ENCODE peak calls at places on chromosomes 6 and 20, in nine cellular contexts. T is fibroblast of lung; F is astrocyte; N is psoas muscle; W is mucosa of descending colon; B is adrenal gland; D is A549; L is upper lobe of left lung; O is CD4-positive, alpha-beta memory T cell. G is an unnamed sample.

GRCh38 chr6:100479180-100480035 is 14.7 kb upstream of the SIM1 start:
- DNase-seq in T (no peak), F (no peak), N (no peak), W (no peak), B (no peak), D (no peak), L (no peak), O (no peak), G (no peak)

GRCh38 chr6:52409499-52409898 is 10.6 kb upstream of the EFHC1 start:
- DNase-seq in T (no peak), F (no peak), N (no peak), W (no peak), B (no peak), D (no peak), L (no peak), O (no peak), G (no peak)

GRCh38 chr20:22426772-22427171 is 157.6 kb downstream of the FOXA2 start:
- DNase-seq in T (no peak), F (no peak), N (no peak), W (no peak), B (no peak), D (no peak), L (no peak), O (no peak), G (no peak)

GRCh38 chr6:68709882-68710281 is 74.8 kb downstream of the ADGRB3 start:
- DNase-seq in T (no peak), F (no peak), N (no peak), W (no peak), B (no peak), D (no peak), L (no peak), O (no peak), G (no peak)

GRCh38 chr20:60117040-60117439 is 158.8 kb downstream of the CDH26 start:
- DNase-seq in T (no peak), F (no peak), N (no peak), W (no peak), B (no peak), D (no peak), L (no peak), O (no peak), G (no peak)

GRCh38 chr20:60123652-60124051 is 165.4 kb downstream of the CDH26 start:
- DNase-seq in T (no peak), F (no peak), N (no peak), W (no peak), B (no peak), D (no peak), L (no peak), O (no peak), G (no peak)

GRCh38 chr6:31972709-31973350 is 892 bp upstream of the DXO start:
- DNase-seq in T (peak; percentile 68), F (peak; percentile 61), N (no peak), W (no peak), B (no peak), D (no peak), L (no peak), O (no peak), G (no peak)

GRCh38 chr6:134727068-134727467 is 222.8 kb downstream of the ALDH8A1 start:
- DNase-seq in T (no peak), F (no peak), N (no peak), W (no peak), B (no peak), D (no peak), L (no peak), O (no peak), G (no peak)

GRCh38 chr6:43517503-43518357 is 841 bp downstream of the POLR1C start:
- DNase-seq in T (peak; percentile 11), F (no peak), N (no peak), W (no peak), B (no peak), D (no peak), L (no peak), O (no peak), G (no peak)

GRCh38 chr6:134902074-134902861 is 47.6 kb downstream of the ALDH8A1 start:
- DNase-seq in T (no peak), F (no peak), N (no peak), W (no peak), B (peak; percentile 42), D (no peak), L (no peak), O (no peak), G (no peak)

GRCh38 chr6:159801935-159802334 is 1.9 kb downstream of the PNLDC1 start:
- DNase-seq in T (no peak), F (no peak), N (no peak), W (no peak), B (no peak), D (no peak), L (no peak), O (no peak), G (no peak)

GRCh38 chr20:58146761-58147160 is 81.7 kb downstream of the ANKRD60 start:
- DNase-seq in T (no peak), F (no peak), N (no peak), W (no peak), B (no peak), D (no peak), L (no peak), O (no peak), G (no peak)

GRCh38 chr20:37095108-37095608 is 639 bp downstream of the RBL1 start:
- DNase-seq in T (no peak), F (no peak), N (no peak), W (peak; percentile 23), B (no peak), D (no peak), L (no peak), O (peak; percentile 67), G (no peak)

GRCh38 chr20:45969712-45970634 is 2.0 kb downstream of the ZNF335 start:
- DNase-seq in T (peak; percentile 56), F (peak; percentile 45), N (no peak), W (peak; percentile 65), B (peak; percentile 61), D (peak; percentile 76), L (peak; percentile 30), O (peak; percentile 29), G (no peak)

GRCh38 chr6:166021429-166021828 is 146.2 kb downstream of the TBXT start:
- DNase-seq in T (no peak), F (no peak), N (no peak), W (no peak), B (no peak), D (no peak), L (no peak), O (no peak), G (no peak)

GRCh38 chr6:10951675-10952282 is 64.9 kb downstream of the SYCP2L start:
- DNase-seq in T (peak; percentile 74), F (peak; percentile 68), N (no peak), W (no peak), B (no peak), D (peak; percentile 23), L (no peak), O (no peak), G (no peak)

GRCh38 chr20:38065764-38066375 is 32.3 kb downstream of the RPRD1B start:
- DNase-seq in T (no peak), F (no peak), N (no peak), W (no peak), B (no peak), D (no peak), L (no peak), O (no peak), G (no peak)

GRCh38 chr6:106847116-106847515 is 127.4 kb downstream of the CD24 start:
- DNase-seq in T (no peak), F (no peak), N (no peak), W (no peak), B (no peak), D (no peak), L (no peak), O (no peak), G (no peak)
- H3K4me1 ChIP-seq in T (no peaks in the 10 kb centered on the region), F (no peaks in the 10 kb centered on the region), N (no peaks in the 10 kb centered on the region), W (no peaks in the 10 kb centered on the region), B (no peaks in the 10 kb centered on the region), D (no peaks in the 10 kb centered on the region), L (no peaks in the 10 kb centered on the region), O (no peaks in the 10 kb centered on the region), G (no peaks in the 10 kb centered on the region)

DNA sequence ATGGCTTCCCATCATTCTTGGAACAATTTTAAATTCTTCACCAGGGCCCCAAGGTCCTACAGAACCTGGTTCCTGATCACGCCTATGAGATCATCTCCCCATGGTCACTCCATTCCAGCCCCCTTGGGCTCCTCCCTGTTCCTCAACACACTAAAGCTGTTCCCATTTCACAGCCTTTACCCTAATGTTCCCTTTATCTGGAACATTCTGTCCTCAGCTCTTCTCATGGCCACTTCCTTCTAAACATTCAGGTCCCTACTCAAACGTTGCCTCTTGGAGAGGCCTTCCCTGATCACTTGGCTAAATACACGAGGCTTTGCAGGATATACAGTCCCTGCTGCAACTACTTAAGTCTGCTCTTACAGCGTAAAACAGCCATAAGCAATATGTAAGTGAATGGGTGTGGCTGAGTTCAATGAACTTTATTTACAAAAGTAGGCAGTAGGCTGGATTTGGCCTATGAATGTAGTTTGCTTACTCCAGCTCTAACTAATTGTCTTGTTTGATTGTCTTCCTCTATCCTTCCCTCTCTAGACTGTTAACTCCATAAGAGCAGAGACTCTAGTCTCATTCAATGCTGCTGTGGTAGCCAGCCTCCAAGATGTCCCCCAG is 29.5 kb upstream of the TTPAL start:
- DNase-seq in T (no peak), F (no peak), N (no peak), W (peak; percentile 49), B (no peak), D (no peak), L (no peak), O (no peak), G (no peak)
- H3K4me1 ChIP-seq in T (no peaks in the 10 kb centered on the region), F (no peaks in the 10 kb centered on the region), N (no peaks in the 10 kb centered on the region), W (peaks cover 29% of the 10 kb centered on the region), B (peaks cover 9% of the 10 kb centered on the region), D (no peaks in the 10 kb centered on the region), L (peaks cover 23% of the 10 kb centered on the region), O (no peaks in the 10 kb centered on the region), G (no peaks in the 10 kb centered on the region)

GRCh38 chr6:37243131-37243815 is 14.3 kb upstream of the TBC1D22B start:
- DNase-seq in T (no peak), F (no peak), N (no peak), W (no peak), B (no peak), D (no peak), L (no peak), O (no peak), G (no peak)
- H3K4me1 ChIP-seq in T (peaks cover 24% of the 10 kb centered on the region), F (peaks cover 68% of the 10 kb centered on the region), N (peaks cover 51% of the 10 kb centered on the region), W (peaks cover 17% of the 10 kb centered on the region), B (peaks cover 24% of the 10 kb centered on the region), D (peaks cover 72% of the 10 kb centered on the region), L (peaks cover 13% of the 10 kb centered on the region), O (peaks cover 10% of the 10 kb centered on the region), G (peaks cover 36% of the 10 kb centered on the region)

GRCh38 chr6:149060985-149061760 is 256.3 kb upstream of the TAB2 start:
- DNase-seq in T (peak; percentile 82), F (peak; percentile 75), N (no peak), W (peak; percentile 84), B (no peak), D (no peak), L (no peak), O (no peak), G (no peak)

GRCh38 chr6:149062653-149063348 is 254.7 kb upstream of the TAB2 start:
- DNase-seq in T (no peak), F (no peak), N (no peak), W (no peak), B (no peak), D (no peak), L (no peak), O (no peak), G (no peak)

GRCh38 chr6:149061933-149062332 is 255.6 kb upstream of the TAB2 start:
- DNase-seq in T (peak; percentile 16), F (no peak), N (no peak), W (no peak), B (no peak), D (no peak), L (no peak), O (no peak), G (no peak)

GRCh38 chr6:149064026-149065017 is 253.2 kb upstream of the TAB2 start:
- DNase-seq in T (peak; percentile 51), F (peak; percentile 32), N (no peak), W (no peak), B (no peak), D (no peak), L (no peak), O (no peak), G (no peak)

GRCh38 chr6:149063443-149063842 is 254.1 kb upstream of the TAB2 start:
- DNase-seq in T (no peak), F (no peak), N (no peak), W (no peak), B (no peak), D (no peak), L (no peak), O (no peak), G (no peak)
- H3K4me1 ChIP-seq in T (peaks cover 6% of the 10 kb centered on the region), F (peaks cover 24% of the 10 kb centered on the region), N (no peaks in the 10 kb centered on the region), W (peaks cover 24% of the 10 kb centered on the region), B (no peaks in the 10 kb centered on the region), D (peaks cover 36% of the 10 kb centered on the region), L (peaks cover 12% of the 10 kb centered on the region), O (peaks cover 67% of the 10 kb centered on the region), G (peaks cover 36% of the 10 kb centered on the region)

G was measured in esophagus squamous epithelium.